ENCODE peak calls at places on chromosomes 4 and X, in six cellular contexts. J, Q, S, P, H and B are unnamed samples.

GRCh38 chr4:98528882-98529281 is 129.5 kb downstream of the TSPAN5 start:
- DNase-seq in P (no peak), H (no peak), Q (no peak), S (no peak), J (no peak), B (no peak)

GRCh38 chr4:622071-622995 is 3.0 kb upstream of the PDE6B start:
- DNase-seq in S (no peak), J (no peak), P (no peak), Q (peak), H (no peak), B (no peak)

GRCh38 chrX:154411322-154411980 is at the start of gene TAFAZZIN:
- DNase-seq in S (peak), H (peak), Q (peak), P (peak), J (peak), B (peak)

GRCh38 chr4:48127231-48127881 is 6.7 kb downstream of the TXK start:
- DNase-seq in Q (no peak), J (no peak), H (no peak), S (no peak), P (no peak), B (no peak)

GRCh38 chrX:72269671-72270251 is 7.3 kb downstream of the RPS4X start:
- DNase-seq in P (no peak), J (no peak), S (no peak), H (no peak), Q (peak), B (no peak)

GRCh38 chr4:24856586-24856985 is 56.3 kb downstream of the CCDC149 start:
- DNase-seq in Q (peak), P (no peak), S (no peak), J (no peak), H (no peak), B (no peak)

GRCh38 chrX:9943420-9943819 is 23.7 kb upstream of the CLDN34 start:
- DNase-seq in S (no peak), Q (no peak), J (no peak), H (no peak), P (no peak), B (no peak)

GRCh38 chrX:148865237-148865636 is 364.8 kb downstream of the AFF2 start:
- DNase-seq in Q (no peak), J (no peak), P (no peak), H (no peak), S (no peak), B (no peak)

GRCh38 chrX:39247536-39247935 is 446.3 kb downstream of the MID1IP1 start:
- DNase-seq in P (no peak), Q (no peak), S (no peak), J (no peak), H (no peak), B (no peak)

GRCh38 chrX:1205681-1206611 is 6.5 kb downstream of the CRLF2 start:
- DNase-seq in J (peak), Q (peak), S (peak), P (no peak), H (no peak), B (peak)

GRCh38 chr4:23827971-23828680 is 61.7 kb downstream of the PPARGC1A start:
- DNase-seq in Q (no peak), S (no peak), J (no peak), P (no peak), H (no peak), B (no peak)

GRCh38 chr4:2713337-2713736 is 42.8 kb downstream of the TNIP2 start:
- DNase-seq in J (no peak), Q (no peak), P (no peak), H (no peak), S (no peak), B (no peak)

GRCh38 chr4:10186228-10187214 is 69.9 kb upstream of the WDR1 start:
- DNase-seq in S (no peak), Q (peak), H (no peak), P (no peak), J (no peak), B (no peak)

GRCh38 chr4:152045781-152046571 is 285.2 kb upstream of the GATB start:
- DNase-seq in P (peak), H (no peak), Q (peak), J (peak), S (peak), B (peak)

GRCh38 chr4:45946699-45947098 is 177.2 kb downstream of the GABRG1 start:
- DNase-seq in P (no peak), H (no peak), Q (no peak), S (no peak), J (no peak), B (no peak)

GRCh38 chr4:182593864-182594263 is 323.3 kb downstream of the DCTD start:
- DNase-seq in S (no peak), P (no peak), H (no peak), Q (peak), J (no peak), B (no peak)

GRCh38 chr4:86556791-86557415 is 37.2 kb upstream of the PTPN13 start:
- DNase-seq in S (no peak), J (no peak), Q (peak), P (no peak), H (no peak), B (no peak)

GRCh38 chrX:98203800-98204199 is 1320.1 kb downstream of the RPA4 start:
- DNase-seq in P (no peak), J (no peak), Q (no peak), H (no peak), S (no peak), B (no peak)

GRCh38 chrX:133776072-133776471 is 209.3 kb downstream of the GPC3 start:
- DNase-seq in H (peak), Q (no peak), J (no peak), P (no peak), S (peak), B (peak)

GRCh38 chrX:49661881-49662280 is 33.9 kb downstream of the PAGE1 start:
- DNase-seq in Q (no peak), H (no peak), J (no peak), P (no peak), S (no peak), B (no peak)

GRCh38 chr4:780730-781492 is 45.0 kb downstream of the CPLX1 start:
- DNase-seq in H (no peak), S (peak), J (no peak), P (no peak), Q (no peak), B (peak)

GRCh38 chrX:119605398-119605738 is 856 bp downstream of the NKRF start:
- DNase-seq in H (no peak), J (peak), Q (no peak), P (no peak), S (peak), B (no peak)

GRCh38 chrX:140505421-140506337 is 810 bp upstream of the SOX3 start:
- DNase-seq in Q (no peak), J (no peak), S (no peak), P (no peak), H (no peak), B (no peak)

GRCh38 chr4:1490011-1490905 is 84.0 kb upstream of the NKX1-1 start:
- DNase-seq in P (no peak), S (no peak), H (no peak), Q (no peak), J (no peak), B (no peak)

GRCh38 chrX:105150557-105150956 is 69.9 kb downstream of the TEX13A start:
- DNase-seq in Q (no peak), J (no peak), P (no peak), S (no peak), H (no peak), B (no peak)

GRCh38 chrX:67545772-67546495 is 2.1 kb downstream of the AR start:
- DNase-seq in J (no peak), Q (peak), H (no peak), S (no peak), P (no peak), B (peak)

GRCh38 chr4:184706453-184706852 is 27.4 kb downstream of the CENPU start:
- DNase-seq in H (no peak), S (no peak), J (no peak), P (no peak), Q (no peak), B (no peak)

GRCh38 chr4:39792529-39792928 is 94.6 kb downstream of the UBE2K start:
- DNase-seq in H (no peak), P (no peak), Q (no peak), J (no peak), S (no peak), B (no peak)

GRCh38 chrX:68841251-68842049 is 12.6 kb downstream of the EFNB1 start:
- DNase-seq in H (no peak), Q (no peak), P (no peak), S (peak), J (no peak), B (peak)

GRCh38 chr4:10589808-10590207 is 94.8 kb downstream of the CLNK start:
- DNase-seq in S (no peak), P (no peak), J (no peak), H (no peak), Q (peak), B (no peak)

GRCh38 chrX:39753296-39753996 is 344.3 kb downstream of the BCOR start:
- DNase-seq in J (no peak), S (no peak), P (no peak), Q (peak), H (no peak), B (peak)

GRCh38 chr4:34181311-34181808 is 2063.0 kb downstream of the ARAP2 start:
- DNase-seq in P (no peak), J (peak), Q (peak), S (no peak), H (no peak), B (no peak)

GRCh38 chrX:134929813-134930212 is 61.0 kb upstream of the SMIM10 start:
- DNase-seq in Q (no peak), H (no peak), S (no peak), P (no peak), J (no peak), B (no peak)
- TF ChIP-seq CTCF in Q (no peak), H (no peak), S (no peak), P (no peak), J (no peak), B (no peak)

GRCh38 chrX:23079347-23079746 is 79.6 kb downstream of the DDX53 start:
- DNase-seq in S (no peak), J (no peak), H (no peak), Q (no peak), P (no peak), B (no peak)
- TF ChIP-seq CTCF in S (no peak), J (no peak), H (no peak), Q (no peak), P (no peak), B (no peak)

GRCh38 chr4:125316781-125317525 is 2.2 kb downstream of the FAT4 start:
- DNase-seq in P (peak), H (no peak), S (peak), J (peak), Q (peak), B (peak)
- TF ChIP-seq CTCF in P (peak), H (no peak), S (no peak), J (peak), Q (peak), B (peak)

GRCh38 chr4:145482209-145483021 is 762 bp downstream of the SMAD1 start:
- DNase-seq in H (no peak), S (peak), Q (peak), P (peak), J (peak), B (peak)
- TF ChIP-seq CTCF in H (no peak), S (no peak), Q (no peak), P (peak), J (peak), B (no peak)

GRCh38 chrX:96126182-96126581 is 558.5 kb upstream of the DIAPH2 start:
- DNase-seq in H (no peak), P (no peak), Q (no peak), S (no peak), J (no peak), B (no peak)
- TF ChIP-seq CTCF in H (no peak), P (peak), Q (peak), S (no peak), J (no peak), B (no peak)

GRCh38 chr4:79574741-79575451 is 166.9 kb upstream of the GK2 start:
- DNase-seq in H (no peak), J (no peak), S (no peak), P (no peak), Q (no peak), B (no peak)

GRCh38 chr4:79578613-79579012 is 170.6 kb upstream of the GK2 start:
- DNase-seq in Q (no peak), H (no peak), J (no peak), P (no peak), S (no peak), B (no peak)

GRCh38 chr4:79575709-79576479 is 167.9 kb upstream of the GK2 start:
- DNase-seq in Q (no peak), J (no peak), P (no peak), S (peak), H (no peak), B (no peak)

DNA sequence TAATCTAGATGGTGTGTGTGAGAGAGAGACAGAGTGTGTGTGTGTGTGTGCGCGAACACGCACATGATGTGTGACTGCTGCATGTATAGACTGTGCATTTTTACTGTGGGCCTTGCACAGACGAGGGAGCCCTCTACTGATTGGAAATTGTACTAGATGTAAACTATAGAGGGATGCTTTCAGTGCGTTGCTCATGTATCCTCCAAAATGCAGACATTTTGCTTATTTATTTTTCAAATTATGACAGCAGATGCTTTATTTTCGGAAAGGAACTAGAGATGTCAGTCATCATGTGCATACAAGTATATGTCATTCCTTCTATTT is 168.4 kb upstream of the GK2 start:
- DNase-seq in Q (peak), J (no peak), S (no peak), H (no peak), P (peak), B (no peak)
- TF ChIP-seq CTCF in Q (peak), J (peak), S (peak), H (no peak), P (peak), B (no peak)

GRCh38 chr4:31343058-31343457 is 622.9 kb downstream of the PCDH7 start:
- DNase-seq in Q (peak), H (no peak), S (no peak), J (no peak), P (no peak), B (no peak)

GRCh38 chr4:31341601-31342375 is 621.6 kb downstream of the PCDH7 start:
- DNase-seq in Q (no peak), J (no peak), S (no peak), H (no peak), P (no peak), B (no peak)
- TF ChIP-seq CTCF in Q (no peak), J (no peak), S (no peak), H (no peak), P (no peak), B (no peak)

GRCh38 chr4:156983366-156983765 is 11.8 kb upstream of the PDGFC start:
- DNase-seq in J (peak), S (no peak), P (no peak), H (no peak), Q (peak), B (no peak)
- TF ChIP-seq CTCF in J (no peak), S (no peak), P (peak), H (no peak), Q (peak), B (peak)